ENCODE peak calls at places on chromosomes 12 and 14, in six cellular contexts. Q is mesendoderm; D is HAP-1; L is heart right ventricle; J is CD8-positive, alpha-beta T cell; M is astrocyte. F is an unnamed sample.

GRCh38 chr14:31420013-31420318 is 384 bp downstream of the HEATR5A start:
- DNase-seq in L (peak; percentile 72), M (no peak), D (peak; percentile 63), J (no peak), Q (no peak), F (peak; percentile 57)

GRCh38 chr12:113142173-113142885 is 6.8 kb upstream of the RASAL1 start:
- DNase-seq in L (peak; percentile 38), J (no peak), D (no peak), Q (no peak), M (no peak), F (no peak)

GRCh38 chr14:36021030-36021422 is 155.5 kb downstream of the PTCSC3 start:
- DNase-seq in L (no peak), Q (no peak), D (no peak), M (no peak), J (no peak), F (no peak)

GRCh38 chr12:98780261-98780660 is 135.2 kb downstream of the APAF1 start:
- DNase-seq in Q (no peak), L (no peak), M (peak; percentile 41), D (no peak), J (no peak), F (no peak)

GRCh38 chr12:33605776-33606175 is 166.2 kb upstream of the SYT10 start:
- DNase-seq in Q (peak; percentile 62), M (no peak), D (no peak), L (no peak), J (no peak), F (no peak)

GRCh38 chr12:58564721-58565120 is 355.6 kb downstream of the LRIG3 start:
- DNase-seq in L (no peak), M (peak; percentile 41), Q (no peak), J (no peak), D (no peak), F (no peak)

GRCh38 chr12:122467983-122468382 is 32.7 kb downstream of the ZCCHC8 start:
- DNase-seq in L (no peak), M (no peak), D (no peak), J (no peak), Q (peak; percentile 32), F (no peak)

GRCh38 chr12:442235-442884 is 17.4 kb upstream of the B4GALNT3 start:
- DNase-seq in M (no peak), Q (peak; percentile 77), D (peak; percentile 78), J (peak; percentile 29), L (no peak), F (peak; percentile 24)

GRCh38 chr12:43402431-43402830 is 149.6 kb downstream of the ADAMTS20 start:
- DNase-seq in J (no peak), D (no peak), M (no peak), L (no peak), Q (no peak), F (no peak)

GRCh38 chr12:75208851-75209781 is 523 bp downstream of the KCNC2 start:
- DNase-seq in J (no peak), D (peak; percentile 46), M (peak; percentile 34), L (no peak), Q (peak; percentile 82), F (peak; percentile 11)

GRCh38 chr12:13735756-13736155 is 245.6 kb downstream of the GRIN2B start:
- DNase-seq in M (no peak), L (no peak), J (no peak), D (no peak), Q (no peak), F (no peak)

GRCh38 chr12:10720974-10721565 is 2.1 kb downstream of the YBX3 start:
- DNase-seq in D (no peak), L (no peak), M (no peak), J (no peak), Q (peak; percentile 15), F (no peak)

GRCh38 chr12:49028666-49029275 is 10.2 kb upstream of the PRKAG1 start:
- DNase-seq in J (no peak), M (no peak), L (no peak), D (no peak), Q (no peak), F (no peak)

GRCh38 chr14:53890611-53891091 is 66.0 kb downstream of the BMP4 start:
- DNase-seq in J (no peak), L (no peak), Q (peak; percentile 92), D (peak; percentile 19), M (peak; percentile 57), F (peak; percentile 38)

GRCh38 chr14:51006781-51007211 is 62.5 kb upstream of the PYGL start:
- DNase-seq in M (peak; percentile 88), J (no peak), D (peak; percentile 63), L (no peak), Q (no peak), F (peak; percentile 53)

GRCh38 chr12:28089363-28089762 is 100.9 kb upstream of the CCDC91 start:
- DNase-seq in M (peak; percentile 36), J (no peak), D (no peak), L (no peak), Q (peak; percentile 50), F (no peak)

GRCh38 chr14:79515158-79515557 is 696.1 kb downstream of the DIO2 start:
- DNase-seq in J (no peak), L (no peak), Q (no peak), D (no peak), M (no peak), F (no peak)

GRCh38 chr12:31089072-31089471 is 15.4 kb downstream of the DDX11 start:
- DNase-seq in L (no peak), D (no peak), Q (no peak), M (no peak), J (no peak), F (no peak)

GRCh38 chr12:31813305-31813704 is 84.5 kb upstream of the AMN1 start:
- DNase-seq in M (no peak), J (no peak), Q (peak; percentile 71), L (no peak), D (no peak), F (no peak)

GRCh38 chr14:101957406-101958234 is 6.8 kb upstream of the DYNC1H1 start:
- DNase-seq in M (no peak), L (no peak), J (no peak), D (no peak), Q (no peak), F (no peak)

GRCh38 chr14:29584992-29585391 is 342.7 kb downstream of the PRKD1 start:
- DNase-seq in Q (peak; percentile 59), M (peak; percentile 80), D (no peak), L (peak; percentile 23), J (no peak), F (peak; percentile 21)

GRCh38 chr12:17588968-17589367 is 501.0 kb downstream of the RERGL start:
- DNase-seq in M (no peak), D (peak; percentile 66), Q (peak; percentile 80), L (no peak), J (no peak), F (no peak)

GRCh38 chr12:131711551-131712205 is 788 bp downstream of the SFSWAP start:
- DNase-seq in M (no peak), Q (no peak), D (no peak), L (no peak), J (no peak), F (no peak)

GRCh38 chr12:64175254-64175945 is 46.7 kb downstream of the KICS2 start:
- DNase-seq in L (no peak), M (no peak), J (no peak), Q (peak; percentile 62), D (no peak), F (no peak)

GRCh38 chr12:77560714-77561113 is 270.0 kb upstream of the NAV3 start:
- DNase-seq in Q (peak; percentile 13), M (no peak), L (no peak), J (no peak), D (no peak), F (no peak)

DNA sequence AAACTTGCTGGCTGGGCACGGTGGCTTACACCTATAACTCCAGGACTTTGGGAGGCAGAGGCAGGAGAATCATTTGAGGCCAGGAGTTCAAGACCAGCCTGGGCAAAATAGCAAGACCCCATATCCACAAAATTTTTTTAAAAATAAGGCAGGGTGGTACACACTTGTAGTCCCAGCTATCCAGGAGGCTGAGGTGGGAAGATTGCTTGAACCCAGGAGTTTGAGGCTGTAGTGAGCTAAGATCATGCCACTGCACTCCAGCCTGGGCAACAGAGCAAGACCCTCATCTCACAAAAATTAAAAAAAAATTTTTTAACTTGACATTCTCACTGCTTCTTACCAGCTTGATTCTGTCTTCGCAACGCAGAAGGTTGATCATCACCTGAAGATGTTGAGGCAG is 39.5 kb downstream of the SSH1 start:
- DNase-seq in L (no peak), Q (no peak), J (no peak), D (no peak), M (no peak), F (no peak)
- H3K4me1 ChIP-seq in L (peaks cover 54% of the 10 kb centered on the region), Q (peaks cover 1% of the 10 kb centered on the region), J (no peaks in the 10 kb centered on the region), D (no peaks in the 10 kb centered on the region), M (peaks cover 18% of the 10 kb centered on the region), F (peaks cover 80% of the 10 kb centered on the region)

GRCh38 chr12:109996483-109996853 is 300 bp upstream of the GIT2 start:
- DNase-seq in M (no peak), Q (no peak), L (no peak), D (no peak), J (no peak), F (no peak)
- H3K4me1 ChIP-seq in M (peaks cover 33% of the 10 kb centered on the region), Q (peaks cover 9% of the 10 kb centered on the region), L (peaks cover 18% of the 10 kb centered on the region), D (peaks cover 27% of the 10 kb centered on the region), J (peaks cover 39% of the 10 kb centered on the region), F (peaks cover 53% of the 10 kb centered on the region)

GRCh38 chr14:99667045-99667444 is 17.1 kb upstream of the CYP46A1 start:
- DNase-seq in D (no peak), J (no peak), M (no peak), L (no peak), Q (no peak), F (no peak)
- H3K4me1 ChIP-seq in D (peaks cover 13% of the 10 kb centered on the region), J (no peaks in the 10 kb centered on the region), M (peaks cover 15% of the 10 kb centered on the region), L (no peaks in the 10 kb centered on the region), Q (peaks cover 15% of the 10 kb centered on the region), F (no peaks in the 10 kb centered on the region)

GRCh38 chr14:77105118-77105517 is 7.1 kb downstream of the CIPC start:
- DNase-seq in J (no peak), L (no peak), M (no peak), Q (peak; percentile 57), D (no peak), F (no peak)
- H3K4me1 ChIP-seq in J (no peaks in the 10 kb centered on the region), L (peaks cover 46% of the 10 kb centered on the region), M (no peaks in the 10 kb centered on the region), Q (peaks cover 4% of the 10 kb centered on the region), D (peaks cover 10% of the 10 kb centered on the region), F (peaks cover 66% of the 10 kb centered on the region)

DNA sequence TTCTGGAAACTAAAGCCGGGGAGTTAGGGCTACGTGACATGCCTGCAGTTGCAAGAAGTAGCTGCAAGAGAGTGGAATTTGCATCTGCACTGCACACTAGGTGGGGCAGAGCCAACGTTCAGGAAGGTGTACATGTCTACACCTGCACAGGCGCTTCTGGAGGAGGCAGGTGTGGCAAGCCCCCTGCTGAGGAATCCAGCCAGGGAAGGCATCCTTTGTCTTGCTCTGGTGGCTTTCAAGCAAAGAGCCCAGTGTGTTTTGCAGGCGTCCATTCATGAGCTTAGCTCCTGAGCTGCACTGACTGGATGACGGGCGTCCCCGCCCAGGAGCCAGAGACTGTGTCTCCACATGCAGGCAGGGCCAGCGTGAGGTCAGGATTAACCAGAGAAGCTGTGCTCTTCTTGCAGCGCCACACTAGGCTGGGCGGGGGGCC is 116.3 kb downstream of the ZFP36L1 start:
- DNase-seq in Q (no peak), D (no peak), M (no peak), J (no peak), L (no peak), F (no peak)
- H3K4me1 ChIP-seq in Q (no peaks in the 10 kb centered on the region), D (no peaks in the 10 kb centered on the region), M (peaks cover 6% of the 10 kb centered on the region), J (peaks cover 7% of the 10 kb centered on the region), L (peaks cover 20% of the 10 kb centered on the region), F (peaks cover 17% of the 10 kb centered on the region)

GRCh38 chr12:4001031-4001430 is 127.8 kb upstream of the PARP11 start:
- DNase-seq in L (no peak), Q (no peak), D (no peak), M (no peak), J (no peak), F (no peak)
- H3K4me1 ChIP-seq in L (no peaks in the 10 kb centered on the region), Q (no peaks in the 10 kb centered on the region), D (no peaks in the 10 kb centered on the region), M (no peaks in the 10 kb centered on the region), J (peaks cover 14% of the 10 kb centered on the region), F (no peaks in the 10 kb centered on the region)

F was measured in heart left ventricle.